ENCODE peak calls at places on chromosomes 6 and 20, in six cellular contexts. B is thoracic aorta; R is small intestine; X is fibroblast of lung; J is CD4-positive, CD25-positive, alpha-beta regulatory T cell; C is breast epithelium. Q is an unnamed sample. For H3K4me1, the result is how much of the 10 kb centered on the place peaks cover.

GRCh38 chr6:26022166-26022510 is 59.5 kb downstream of the TRIM38 start:
- DNase-seq in X (peak), B (no peak), R (peak), C (no peak), J (no peak), Q (no peak)

GRCh38 chr6:18343741-18344140 is 43.4 kb upstream of the RNF144B start:
- DNase-seq in B (no peak), J (no peak), X (peak), R (no peak), C (no peak), Q (no peak)

GRCh38 chr6:4466260-4466659 is 309.9 kb upstream of the CDYL start:
- DNase-seq in R (no peak), X (peak), C (no peak), B (no peak), J (no peak), Q (no peak)

GRCh38 chr20:48684501-48685041 is 143.2 kb downstream of the PREX1 start:
- DNase-seq in B (no peak), J (no peak), R (peak), C (no peak), X (no peak), Q (no peak)

GRCh38 chr20:51634877-51635276 is 92.4 kb upstream of the NFATC2 start:
- DNase-seq in C (no peak), R (no peak), B (no peak), J (no peak), X (no peak), Q (no peak)

GRCh38 chr6:10237284-10238043 is 177.4 kb downstream of the TFAP2A start:
- DNase-seq in J (no peak), X (peak), B (no peak), C (no peak), R (peak), Q (no peak)

GRCh38 chr6:12348530-12349511 is 58.7 kb downstream of the EDN1 start:
- DNase-seq in B (no peak), C (no peak), R (peak), X (peak), J (no peak), Q (no peak)

GRCh38 chr6:3457710-3458605 is 1.1 kb upstream of the SLC22A23 start:
- DNase-seq in X (peak), J (peak), C (peak), B (no peak), R (peak), Q (no peak)

GRCh38 chr6:33147807-33148666 is 44.2 kb downstream of the COL11A2 start:
- DNase-seq in X (peak), R (peak), J (no peak), C (no peak), B (no peak), Q (no peak)

GRCh38 chr6:69064226-69064625 is 429.1 kb downstream of the ADGRB3 start:
- DNase-seq in J (no peak), B (no peak), C (no peak), R (no peak), X (no peak), Q (no peak)

GRCh38 chr6:15385521-15385920 is 139.7 kb downstream of the JARID2 start:
- DNase-seq in B (no peak), J (no peak), R (no peak), C (no peak), X (no peak), Q (no peak)

GRCh38 chr6:15386756-15387112 is 140.9 kb downstream of the JARID2 start:
- DNase-seq in X (no peak), J (no peak), C (no peak), B (no peak), R (no peak), Q (no peak)

GRCh38 chr6:15389079-15389758 is 143.3 kb downstream of the JARID2 start:
- DNase-seq in R (no peak), X (no peak), J (no peak), B (no peak), C (no peak), Q (no peak)

GRCh38 chr6:15386110-15386755 is 140.4 kb downstream of the JARID2 start:
- DNase-seq in B (no peak), X (no peak), R (no peak), J (no peak), C (no peak), Q (no peak)

GRCh38 chr6:15387118-15387517 is 141.2 kb downstream of the JARID2 start:
- DNase-seq in J (no peak), R (no peak), B (no peak), X (peak), C (no peak), Q (no peak)
- H3K4me3 ChIP-seq in J (no peak), R (no peak), B (no peak), X (no peak), C (no peak), Q (no peak)

GRCh38 chr6:147528511-147529145 is 20.1 kb downstream of the SAMD5 start:
- DNase-seq in B (no peak), J (no peak), C (no peak), R (no peak), X (no peak), Q (no peak)
- H3K4me1 ChIP-seq in B (under half), J (under half), C (under half), R (under half), X (under half), Q (under half)

GRCh38 chr20:52895662-52896061 is 76.5 kb upstream of the TSHZ2 start:
- DNase-seq in J (no peak), X (no peak), R (no peak), B (no peak), C (no peak), Q (no peak)
- H3K4me3 ChIP-seq in J (no peak), X (no peak), R (no peak), B (no peak), C (no peak), Q (no peak)

GRCh38 chr6:36113701-36114100 is 16.6 kb upstream of the MAPK13 start:
- DNase-seq in R (no peak), B (no peak), J (no peak), C (no peak), X (no peak), Q (no peak)
- H3K4me1 ChIP-seq in R (under half), B (under half), J (half or more), C (under half), X (under half), Q (under half)